ENCODE peak calls at places on chromosome 5, in seven cellular contexts. X is WTC11, F is MCF 10A, H is coronary artery, K is psoas muscle, R is Caco-2, L is DND-41. O is an unnamed sample.

GRCh38 chr5:139816566-139816965 is 21.0 kb downstream of the PSD2 start:
- DNase-seq in X (peak), F (no peak), H (no peak), K (no peak), R (no peak), L (no peak), O (no peak)

GRCh38 chr5:153619706-153620105 is 129.2 kb downstream of the GRIA1 start:
- DNase-seq in X (no peak), F (peak), H (no peak), K (no peak), R (no peak), L (no peak), O (no peak)

GRCh38 chr5:80250801-80251200 is 5.0 kb downstream of the SERINC5 start:
- DNase-seq in X (no peak), F (no peak), H (no peak), K (no peak), R (no peak), L (no peak), O (no peak)

GRCh38 chr5:117547192-117547591 is 972.6 kb upstream of the SEMA6A start:
- DNase-seq in X (no peak), F (peak), H (no peak), K (no peak), R (no peak), L (no peak), O (no peak)

GRCh38 chr5:112733586-112733985 is 4.1 kb upstream of the APC start:
- DNase-seq in X (no peak), F (no peak), H (no peak), K (no peak), R (no peak), L (no peak), O (no peak)

GRCh38 chr5:138503487-138504270 is 38.4 kb downstream of the EGR1 start:
- DNase-seq in X (peak), F (peak), H (no peak), K (no peak), R (peak), L (peak), O (peak)

GRCh38 chr5:150138551-150139265 is 16.9 kb downstream of the PDGFRB start:
- DNase-seq in X (peak), F (peak), H (peak), K (peak), R (peak), L (no peak), O (no peak)

GRCh38 chr5:14061106-14061505 is 82.0 kb upstream of the TRIO start:
- DNase-seq in X (no peak), F (no peak), H (no peak), K (no peak), R (peak), L (no peak), O (no peak)

GRCh38 chr5:1500411-1501091 is 23.2 kb downstream of the LPCAT1 start:
- DNase-seq in X (no peak), F (no peak), H (no peak), K (peak), R (no peak), L (no peak), O (no peak)

GRCh38 chr5:136028782-136029742 is at the start of gene TGFBI:
- DNase-seq in X (peak), F (peak), H (peak), K (peak), R (peak), L (no peak), O (peak)

GRCh38 chr5:108353087-108353486 is 28.8 kb downstream of the FBXL17 start:
- DNase-seq in X (no peak), F (no peak), H (no peak), K (no peak), R (no peak), L (no peak), O (no peak)

GRCh38 chr5:140673187-140673976 is at the start of gene DND1:
- DNase-seq in X (peak), F (no peak), H (no peak), K (no peak), R (no peak), L (no peak), O (no peak)

GRCh38 chr5:68290260-68290674 is 74.7 kb downstream of the PIK3R1 start:
- DNase-seq in X (no peak), F (no peak), H (no peak), K (no peak), R (no peak), L (no peak), O (no peak)

GRCh38 chr5:57592236-57592635 is 109.6 kb upstream of the ACTBL2 start:
- DNase-seq in X (no peak), F (no peak), H (no peak), K (no peak), R (no peak), L (no peak), O (no peak)

GRCh38 chr5:159620853-159621540 is 290.7 kb upstream of the IL12B start:
- DNase-seq in X (peak), F (peak), H (no peak), K (no peak), R (no peak), L (no peak), O (no peak)

GRCh38 chr5:88808153-88808552 is 74.8 kb downstream of the MEF2C start:
- DNase-seq in X (no peak), F (no peak), H (no peak), K (no peak), R (no peak), L (no peak), O (no peak)

GRCh38 chr5:14199902-14200301 is 56.8 kb downstream of the TRIO start:
- DNase-seq in X (no peak), F (no peak), H (no peak), K (no peak), R (no peak), L (no peak), O (no peak)

GRCh38 chr5:10863763-10864383 is 102.8 kb upstream of the DAP start:
- DNase-seq in X (peak), F (peak), H (no peak), K (peak), R (peak), L (peak), O (peak)
- TF ChIP-seq CTCF in X (peak), F (peak), H (no peak), K (peak), R (peak), L (peak), O (peak)

GRCh38 chr5:123099514-123100151 is 10.6 kb downstream of the PRDM6 start:
- DNase-seq in X (peak), F (peak), H (no peak), K (peak), R (no peak), L (no peak), O (no peak)
- TF ChIP-seq CTCF in X (no peak), F (no peak), H (no peak), K (no peak), R (peak), L (no peak), O (no peak)

GRCh38 chr5:109786177-109786576 is 96.5 kb downstream of the MAN2A1 start:
- DNase-seq in X (no peak), F (no peak), H (no peak), K (no peak), R (no peak), L (no peak), O (peak)

GRCh38 chr5:109784687-109785086 is 95.0 kb downstream of the MAN2A1 start:
- DNase-seq in X (no peak), F (peak), H (no peak), K (no peak), R (no peak), L (no peak), O (no peak)

GRCh38 chr5:109792613-109793012 is 102.9 kb downstream of the MAN2A1 start:
- DNase-seq in X (no peak), F (no peak), H (no peak), K (no peak), R (no peak), L (no peak), O (no peak)

DNA sequence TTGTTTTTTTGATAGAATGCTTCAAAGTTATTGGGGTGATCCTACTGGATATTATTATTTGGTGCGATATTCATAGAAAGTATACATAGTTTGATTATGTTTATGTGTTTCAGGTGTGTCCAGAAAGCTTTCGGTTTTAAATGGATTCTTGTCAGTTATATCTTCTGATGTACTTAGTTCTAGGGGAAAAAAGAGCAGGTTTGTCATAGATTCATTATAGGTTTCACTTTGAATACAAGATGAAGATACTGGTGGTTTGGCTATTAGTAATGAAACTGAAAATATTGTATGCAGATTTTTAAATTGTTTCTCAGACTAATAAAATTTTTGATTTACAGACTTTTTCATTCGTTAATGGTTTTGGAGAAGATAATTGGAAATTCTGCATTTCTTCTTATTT is 98.9 kb downstream of the MAN2A1 start:
- DNase-seq in X (no peak), F (no peak), H (no peak), K (no peak), R (no peak), L (no peak), O (no peak)
- TF ChIP-seq CTCF in X (no peak), F (no peak), H (no peak), K (no peak), R (no peak), L (no peak), O (no peak)

GRCh38 chr5:169550227-169550626 is 33.3 kb upstream of the SPDL1 start:
- DNase-seq in X (no peak), F (no peak), H (no peak), K (no peak), R (no peak), L (no peak), O (no peak)

GRCh38 chr5:169546346-169546745 is 37.2 kb upstream of the SPDL1 start:
- DNase-seq in X (no peak), F (no peak), H (no peak), K (no peak), R (no peak), L (no peak), O (no peak)

GRCh38 chr5:169547508-169547907 is 36.1 kb upstream of the SPDL1 start:
- DNase-seq in X (no peak), F (no peak), H (no peak), K (no peak), R (no peak), L (no peak), O (no peak)

GRCh38 chr5:169549453-169549852 is 34.1 kb upstream of the SPDL1 start:
- DNase-seq in X (no peak), F (no peak), H (no peak), K (no peak), R (no peak), L (no peak), O (no peak)

DNA sequence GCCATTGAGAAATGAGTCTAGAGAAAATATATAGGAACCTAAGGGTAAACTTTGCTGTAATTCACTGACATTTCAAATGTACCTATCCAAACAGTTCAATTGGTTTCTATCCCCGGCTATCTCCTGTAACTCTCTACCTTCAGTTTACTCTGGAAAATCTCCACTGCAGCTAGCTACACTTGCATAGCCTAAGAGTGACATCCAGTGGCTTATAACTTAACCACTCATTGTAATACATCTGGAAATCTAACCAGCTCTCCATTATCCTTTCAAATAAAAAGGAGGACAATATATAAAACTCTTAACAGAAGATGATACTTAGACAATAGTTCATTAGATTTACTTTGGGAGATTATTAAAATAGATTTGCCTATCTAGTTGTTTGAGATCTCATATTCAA is 35.3 kb upstream of the SPDL1 start:
- DNase-seq in X (no peak), F (peak), H (no peak), K (no peak), R (no peak), L (no peak), O (no peak)
- TF ChIP-seq CTCF in X (no peak), F (peak), H (no peak), K (no peak), R (peak), L (peak), O (no peak)

DNA sequence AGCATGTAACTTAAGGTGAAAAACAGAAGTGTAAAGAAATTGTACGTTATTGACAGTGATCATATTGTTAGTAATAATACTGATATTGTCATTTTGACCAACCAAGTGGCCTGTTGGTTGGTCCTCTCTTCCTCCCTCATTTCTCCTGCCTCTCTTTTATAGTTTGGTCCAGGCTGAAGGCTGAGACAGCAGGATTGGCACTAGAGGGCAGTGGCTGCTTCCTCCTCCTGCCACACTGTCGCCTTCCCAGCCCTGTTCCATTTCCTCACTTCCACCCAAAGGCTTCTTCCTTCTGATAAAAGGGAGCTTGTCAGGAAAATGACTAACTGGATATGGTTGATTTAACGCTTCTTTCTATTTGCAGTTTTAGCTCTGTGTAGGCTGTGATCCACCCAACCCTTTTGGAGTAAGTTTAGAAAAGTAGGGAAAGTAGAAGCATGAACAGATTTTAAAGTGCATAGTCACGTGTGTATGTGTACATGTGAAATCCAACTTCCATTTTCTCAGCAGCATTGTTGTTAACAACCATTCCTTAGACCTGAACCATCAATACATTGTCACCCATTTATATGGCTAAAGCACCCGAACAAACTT is 35.6 kb downstream of the PTCD2 start:
- DNase-seq in X (peak), F (peak), H (no peak), K (no peak), R (no peak), L (no peak), O (no peak)
- TF ChIP-seq CTCF in X (no peak), F (peak), H (peak), K (peak), R (peak), L (peak), O (no peak)

GRCh38 chr5:65816729-65817128 is 94.7 kb downstream of the NLN start:
- DNase-seq in X (no peak), F (peak), H (no peak), K (no peak), R (no peak), L (no peak), O (no peak)
- TF ChIP-seq CTCF in X (no peak), F (no peak), H (no peak), K (no peak), R (no peak), L (no peak), O (no peak)